ENCODE peak calls at places on chromosomes 7 and 10, in four cellular contexts. One of them, this sample, is unnamed.

GRCh38 chr10:103563231-103564115 is 70.0 kb downstream of the NEURL1 start:
- DNase-seq in lower lobe of right lung: no peak
- DNase-seq in lower leg skin: no peak
- DNase-seq in breast epithelium: no peak
- DNase-seq in this sample: no peak

GRCh38 chr7:143492799-143493568 is 15.3 kb downstream of the TAS2R41 start:
- DNase-seq in lower lobe of right lung: no peak
- DNase-seq in lower leg skin: no peak
- DNase-seq in breast epithelium: no peak
- DNase-seq in this sample: no peak

GRCh38 chr7:129948877-129949291 is 3.9 kb downstream of the UBE2H start:
- DNase-seq in lower lobe of right lung: peak
- DNase-seq in lower leg skin: peak
- DNase-seq in breast epithelium: peak
- DNase-seq in this sample: peak

GRCh38 chr10:11875499-11876281 is 52.5 kb downstream of the PROSER2 start:
- DNase-seq in lower lobe of right lung: peak
- DNase-seq in lower leg skin: peak
- DNase-seq in breast epithelium: peak
- DNase-seq in this sample: peak

GRCh38 chr10:8758029-8758428 is 703.5 kb downstream of the GATA3 start:
- DNase-seq in lower lobe of right lung: no peak
- DNase-seq in lower leg skin: no peak
- DNase-seq in breast epithelium: no peak
- DNase-seq in this sample: no peak

GRCh38 chr7:2138146-2138765 is 94.5 kb downstream of the MAD1L1 start:
- DNase-seq in lower lobe of right lung: peak
- DNase-seq in lower leg skin: no peak
- DNase-seq in breast epithelium: no peak
- DNase-seq in this sample: no peak

GRCh38 chr10:105398202-105398601 is 757.1 kb downstream of the SORCS3 start:
- DNase-seq in lower lobe of right lung: no peak
- DNase-seq in lower leg skin: no peak
- DNase-seq in breast epithelium: no peak
- DNase-seq in this sample: no peak

GRCh38 chr7:41255113-41255512 is 447.8 kb downstream of the INHBA start:
- DNase-seq in lower lobe of right lung: no peak
- DNase-seq in lower leg skin: no peak
- DNase-seq in breast epithelium: no peak
- DNase-seq in this sample: no peak

GRCh38 chr7:32301427-32301826 is 188.8 kb downstream of the LSM5 start:
- DNase-seq in lower lobe of right lung: no peak
- DNase-seq in lower leg skin: no peak
- DNase-seq in breast epithelium: no peak
- DNase-seq in this sample: no peak

GRCh38 chr7:32298403-32299132 is 191.6 kb downstream of the LSM5 start:
- DNase-seq in lower lobe of right lung: no peak
- DNase-seq in lower leg skin: no peak
- DNase-seq in breast epithelium: no peak
- DNase-seq in this sample: no peak

GRCh38 chr7:32293833-32294232 is 196.3 kb downstream of the LSM5 start:
- DNase-seq in lower lobe of right lung: no peak
- DNase-seq in lower leg skin: no peak
- DNase-seq in breast epithelium: no peak
- DNase-seq in this sample: no peak

GRCh38 chr7:32299133-32299702 is 191.0 kb downstream of the LSM5 start:
- DNase-seq in lower lobe of right lung: no peak
- DNase-seq in lower leg skin: no peak
- DNase-seq in breast epithelium: no peak
- DNase-seq in this sample: no peak
- H3K4me3 ChIP-seq in lower lobe of right lung: peak
- H3K4me3 ChIP-seq in lower leg skin: peak
- H3K4me3 ChIP-seq in breast epithelium: peak
- H3K4me3 ChIP-seq in this sample: no peak

DNA sequence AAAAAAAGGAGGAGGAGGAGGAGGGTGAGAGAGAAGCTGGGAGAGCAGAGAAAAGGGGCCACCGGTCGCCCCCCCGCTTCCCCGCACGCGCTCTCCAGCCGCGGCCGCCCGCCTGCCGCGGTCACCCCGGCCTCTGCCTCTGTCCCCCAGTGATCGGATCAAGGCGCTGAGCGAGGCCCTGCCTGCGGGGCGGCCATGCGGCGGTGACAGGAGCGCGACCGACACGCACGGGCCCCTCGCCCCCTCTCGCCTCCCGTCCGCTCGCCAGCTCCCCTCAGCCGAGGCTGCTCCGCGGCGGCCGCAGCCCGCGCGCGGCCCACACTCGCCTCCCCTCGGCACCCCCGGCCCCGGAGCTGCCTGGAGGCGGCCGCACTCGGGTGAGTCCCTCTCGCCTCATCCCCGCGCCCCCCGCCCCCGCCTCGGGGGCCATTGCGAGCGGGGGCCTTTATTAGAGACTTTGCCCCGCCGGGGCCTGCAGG is at the start of gene GTF2I:
- DNase-seq in lower lobe of right lung: no peak
- DNase-seq in lower leg skin: no peak
- DNase-seq in breast epithelium: no peak
- DNase-seq in this sample: no peak
- H3K4me3 ChIP-seq in lower lobe of right lung: peak
- H3K4me3 ChIP-seq in lower leg skin: peak
- H3K4me3 ChIP-seq in breast epithelium: peak
- H3K4me3 ChIP-seq in this sample: peak

GRCh38 chr7:106009511-106010226 is 46.6 kb downstream of the CDHR3 start:
- DNase-seq in lower lobe of right lung: peak
- DNase-seq in lower leg skin: peak
- DNase-seq in breast epithelium: peak
- DNase-seq in this sample: peak
- H3K4me3 ChIP-seq in lower lobe of right lung: no peak
- H3K4me3 ChIP-seq in lower leg skin: no peak
- H3K4me3 ChIP-seq in breast epithelium: peak
- H3K4me3 ChIP-seq in this sample: no peak

DNA sequence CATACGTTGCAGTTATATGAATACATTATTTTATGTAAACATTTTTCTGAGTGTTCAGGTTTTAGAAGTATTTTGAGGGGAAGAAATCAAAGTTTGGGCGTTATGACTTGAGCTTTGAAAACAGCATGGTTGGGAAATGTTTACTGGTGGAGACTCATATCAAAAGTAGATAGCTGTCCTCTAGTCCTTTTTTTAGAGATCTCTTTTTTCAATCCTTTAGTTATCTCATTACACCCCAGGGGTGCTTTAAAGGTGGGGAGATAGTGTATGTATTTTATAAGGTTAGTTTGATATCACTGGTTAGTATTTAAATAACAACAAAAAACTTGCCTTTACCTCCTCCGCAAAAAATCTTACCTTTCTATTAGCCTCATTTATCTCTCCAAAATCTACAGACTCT is 2.3 kb downstream of the DMTF1 start:
- DNase-seq in lower lobe of right lung: no peak
- DNase-seq in lower leg skin: no peak
- DNase-seq in breast epithelium: no peak
- DNase-seq in this sample: no peak
- H3K4me3 ChIP-seq in lower lobe of right lung: peak
- H3K4me3 ChIP-seq in lower leg skin: no peak
- H3K4me3 ChIP-seq in breast epithelium: peak
- H3K4me3 ChIP-seq in this sample: no peak

GRCh38 chr7:117014673-117015133 is 61.4 kb downstream of the ST7 start:
- DNase-seq in lower lobe of right lung: peak
- DNase-seq in lower leg skin: peak
- DNase-seq in breast epithelium: no peak
- DNase-seq in this sample: peak
- H3K4me3 ChIP-seq in lower lobe of right lung: peak
- H3K4me3 ChIP-seq in lower leg skin: no peak
- H3K4me3 ChIP-seq in breast epithelium: peak
- H3K4me3 ChIP-seq in this sample: no peak

GRCh38 chr10:98472171-98472570 is 25.4 kb upstream of the HPS1 start:
- DNase-seq in lower lobe of right lung: no peak
- DNase-seq in lower leg skin: no peak
- DNase-seq in breast epithelium: no peak
- DNase-seq in this sample: no peak
- H3K4me3 ChIP-seq in lower lobe of right lung: no peak
- H3K4me3 ChIP-seq in lower leg skin: no peak
- H3K4me3 ChIP-seq in breast epithelium: no peak
- H3K4me3 ChIP-seq in this sample: no peak

This sample was measured in small intestine.